ENCODE peak calls at places on chromosome 1, in ten cellular contexts. One of them, this sample, is unnamed.

GRCh38 chr1:243731301-243731891 is 118.6 kb downstream of the AKT3 start:
- DNase-seq in type B pancreatic cell: no peak
- DNase-seq in fibroblast of the aortic adventitia: no peak
- DNase-seq in mesothelial cell of epicardium: no peak
- DNase-seq in choroid plexus epithelial cell: peak; percentile 82
- DNase-seq in brain microvascular endothelial cell: peak; percentile 95
- DNase-seq in nephron progenitor cell: no peak
- DNase-seq in astrocyte of the spinal cord: peak; percentile 89
- DNase-seq in CD4-positive, alpha-beta T cell: no peak
- DNase-seq in body of pancreas: peak; percentile 80
- DNase-seq in this sample: no peak

GRCh38 chr1:66678151-66678550 is 74.1 kb upstream of the DYNLT5 start:
- DNase-seq in type B pancreatic cell: no peak
- DNase-seq in fibroblast of the aortic adventitia: no peak
- DNase-seq in mesothelial cell of epicardium: no peak
- DNase-seq in choroid plexus epithelial cell: no peak
- DNase-seq in brain microvascular endothelial cell: no peak
- DNase-seq in nephron progenitor cell: no peak
- DNase-seq in astrocyte of the spinal cord: no peak
- DNase-seq in CD4-positive, alpha-beta T cell: no peak
- DNase-seq in body of pancreas: no peak
- DNase-seq in this sample: no peak

GRCh38 chr1:159584536-159584935 is 3.1 kb upstream of the APCS start:
- DNase-seq in type B pancreatic cell: no peak
- DNase-seq in fibroblast of the aortic adventitia: no peak
- DNase-seq in mesothelial cell of epicardium: no peak
- DNase-seq in choroid plexus epithelial cell: no peak
- DNase-seq in brain microvascular endothelial cell: no peak
- DNase-seq in nephron progenitor cell: no peak
- DNase-seq in astrocyte of the spinal cord: no peak
- DNase-seq in CD4-positive, alpha-beta T cell: no peak
- DNase-seq in body of pancreas: no peak
- DNase-seq in this sample: no peak

GRCh38 chr1:33140153-33141149 is 41.4 kb downstream of the TRIM62 start:
- DNase-seq in type B pancreatic cell: no peak
- DNase-seq in fibroblast of the aortic adventitia: no peak
- DNase-seq in mesothelial cell of epicardium: no peak
- DNase-seq in choroid plexus epithelial cell: peak; percentile 73
- DNase-seq in brain microvascular endothelial cell: peak; percentile 32
- DNase-seq in nephron progenitor cell: no peak
- DNase-seq in astrocyte of the spinal cord: no peak
- DNase-seq in CD4-positive, alpha-beta T cell: no peak
- DNase-seq in body of pancreas: no peak
- DNase-seq in this sample: no peak

GRCh38 chr1:184811439-184812111 is 56.9 kb upstream of the EDEM3 start:
- DNase-seq in type B pancreatic cell: no peak
- DNase-seq in fibroblast of the aortic adventitia: peak; percentile 34
- DNase-seq in mesothelial cell of epicardium: no peak
- DNase-seq in choroid plexus epithelial cell: no peak
- DNase-seq in brain microvascular endothelial cell: no peak
- DNase-seq in nephron progenitor cell: no peak
- DNase-seq in astrocyte of the spinal cord: no peak
- DNase-seq in CD4-positive, alpha-beta T cell: no peak
- DNase-seq in body of pancreas: peak; percentile 29
- DNase-seq in this sample: no peak

GRCh38 chr1:81142099-81142776 is 658.5 kb upstream of the ADGRL2 start:
- DNase-seq in type B pancreatic cell: no peak
- DNase-seq in fibroblast of the aortic adventitia: peak; percentile 85
- DNase-seq in mesothelial cell of epicardium: no peak
- DNase-seq in choroid plexus epithelial cell: peak; percentile 74
- DNase-seq in brain microvascular endothelial cell: peak; percentile 52
- DNase-seq in nephron progenitor cell: no peak
- DNase-seq in astrocyte of the spinal cord: peak; percentile 71
- DNase-seq in CD4-positive, alpha-beta T cell: no peak
- DNase-seq in body of pancreas: no peak
- DNase-seq in this sample: no peak

GRCh38 chr1:214124915-214125314 is 137.1 kb downstream of the PROX1 start:
- DNase-seq in type B pancreatic cell: no peak
- DNase-seq in fibroblast of the aortic adventitia: no peak
- DNase-seq in mesothelial cell of epicardium: no peak
- DNase-seq in choroid plexus epithelial cell: no peak
- DNase-seq in brain microvascular endothelial cell: no peak
- DNase-seq in nephron progenitor cell: no peak
- DNase-seq in astrocyte of the spinal cord: no peak
- DNase-seq in CD4-positive, alpha-beta T cell: no peak
- DNase-seq in body of pancreas: peak; percentile 44
- DNase-seq in this sample: no peak

GRCh38 chr1:63203641-63204040 is 118.7 kb upstream of the FOXD3 start:
- DNase-seq in type B pancreatic cell: no peak
- DNase-seq in fibroblast of the aortic adventitia: no peak
- DNase-seq in mesothelial cell of epicardium: no peak
- DNase-seq in choroid plexus epithelial cell: no peak
- DNase-seq in brain microvascular endothelial cell: no peak
- DNase-seq in nephron progenitor cell: no peak
- DNase-seq in astrocyte of the spinal cord: no peak
- DNase-seq in CD4-positive, alpha-beta T cell: no peak
- DNase-seq in body of pancreas: no peak
- DNase-seq in this sample: no peak

GRCh38 chr1:183094376-183094775 is 71.2 kb downstream of the LAMC1 start:
- DNase-seq in type B pancreatic cell: no peak
- DNase-seq in fibroblast of the aortic adventitia: no peak
- DNase-seq in mesothelial cell of epicardium: no peak
- DNase-seq in choroid plexus epithelial cell: no peak
- DNase-seq in brain microvascular endothelial cell: no peak
- DNase-seq in nephron progenitor cell: no peak
- DNase-seq in astrocyte of the spinal cord: no peak
- DNase-seq in CD4-positive, alpha-beta T cell: no peak
- DNase-seq in body of pancreas: no peak
- DNase-seq in this sample: no peak

GRCh38 chr1:183096351-183096750 is 73.1 kb downstream of the LAMC1 start:
- DNase-seq in type B pancreatic cell: no peak
- DNase-seq in fibroblast of the aortic adventitia: no peak
- DNase-seq in mesothelial cell of epicardium: no peak
- DNase-seq in choroid plexus epithelial cell: no peak
- DNase-seq in brain microvascular endothelial cell: no peak
- DNase-seq in nephron progenitor cell: no peak
- DNase-seq in astrocyte of the spinal cord: no peak
- DNase-seq in CD4-positive, alpha-beta T cell: no peak
- DNase-seq in body of pancreas: no peak
- DNase-seq in this sample: no peak

GRCh38 chr1:183093066-183093668 is 69.9 kb downstream of the LAMC1 start:
- DNase-seq in type B pancreatic cell: no peak
- DNase-seq in fibroblast of the aortic adventitia: no peak
- DNase-seq in mesothelial cell of epicardium: no peak
- DNase-seq in choroid plexus epithelial cell: no peak
- DNase-seq in brain microvascular endothelial cell: no peak
- DNase-seq in nephron progenitor cell: no peak
- DNase-seq in astrocyte of the spinal cord: no peak
- DNase-seq in CD4-positive, alpha-beta T cell: no peak
- DNase-seq in body of pancreas: no peak
- DNase-seq in this sample: no peak

GRCh38 chr1:183092350-183092749 is 69.1 kb downstream of the LAMC1 start:
- DNase-seq in type B pancreatic cell: no peak
- DNase-seq in fibroblast of the aortic adventitia: no peak
- DNase-seq in mesothelial cell of epicardium: no peak
- DNase-seq in choroid plexus epithelial cell: no peak
- DNase-seq in brain microvascular endothelial cell: no peak
- DNase-seq in nephron progenitor cell: no peak
- DNase-seq in astrocyte of the spinal cord: no peak
- DNase-seq in CD4-positive, alpha-beta T cell: no peak
- DNase-seq in body of pancreas: no peak
- DNase-seq in this sample: no peak

DNA sequence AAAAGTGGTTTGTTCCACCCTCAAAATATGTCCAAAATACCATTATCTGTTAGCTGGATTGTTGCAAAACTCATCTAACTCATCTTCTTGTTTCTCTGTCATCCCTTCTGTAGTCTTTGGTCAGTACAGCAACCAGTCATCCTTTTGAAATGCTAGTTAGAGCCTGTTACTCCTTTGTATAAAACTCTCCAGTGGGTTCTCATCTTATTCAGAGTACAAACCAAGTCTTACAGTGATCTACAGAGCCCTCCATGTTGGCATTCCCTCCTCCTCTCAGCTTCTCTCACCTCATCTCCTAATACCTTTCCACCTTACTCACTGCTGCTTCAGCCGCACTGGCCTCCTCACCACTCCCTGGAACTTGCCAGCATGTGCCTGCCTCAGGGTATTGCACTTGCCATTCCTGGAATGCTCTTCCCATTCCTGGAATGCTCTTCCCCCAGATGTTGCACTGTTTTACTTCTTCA is 70.6 kb downstream of the LAMC1 start:
- DNase-seq in type B pancreatic cell: no peak
- DNase-seq in fibroblast of the aortic adventitia: peak; percentile 62
- DNase-seq in mesothelial cell of epicardium: no peak
- DNase-seq in choroid plexus epithelial cell: peak; percentile 37
- DNase-seq in brain microvascular endothelial cell: no peak
- DNase-seq in nephron progenitor cell: no peak
- DNase-seq in astrocyte of the spinal cord: no peak
- DNase-seq in CD4-positive, alpha-beta T cell: no peak
- DNase-seq in body of pancreas: no peak
- DNase-seq in this sample: no peak
- TF ChIP-seq CTCF in type B pancreatic cell: no peak
- TF ChIP-seq CTCF in fibroblast of the aortic adventitia: no peak
- TF ChIP-seq CTCF in mesothelial cell of epicardium: no peak
- TF ChIP-seq CTCF in choroid plexus epithelial cell: no peak
- TF ChIP-seq CTCF in brain microvascular endothelial cell: no peak
- TF ChIP-seq CTCF in nephron progenitor cell: no peak
- TF ChIP-seq CTCF in astrocyte of the spinal cord: no peak
- TF ChIP-seq CTCF in CD4-positive, alpha-beta T cell: no peak
- TF ChIP-seq CTCF in body of pancreas: no peak
- TF ChIP-seq CTCF in this sample: no peak

GRCh38 chr1:64878090-64878489 is 88.3 kb downstream of the JAK1 start:
- DNase-seq in type B pancreatic cell: no peak
- DNase-seq in fibroblast of the aortic adventitia: no peak
- DNase-seq in mesothelial cell of epicardium: no peak
- DNase-seq in choroid plexus epithelial cell: no peak
- DNase-seq in brain microvascular endothelial cell: no peak
- DNase-seq in nephron progenitor cell: no peak
- DNase-seq in astrocyte of the spinal cord: no peak
- DNase-seq in CD4-positive, alpha-beta T cell: no peak
- DNase-seq in body of pancreas: peak; percentile 33
- DNase-seq in this sample: no peak

GRCh38 chr1:64877598-64877997 is 88.8 kb downstream of the JAK1 start:
- DNase-seq in type B pancreatic cell: no peak
- DNase-seq in fibroblast of the aortic adventitia: no peak
- DNase-seq in mesothelial cell of epicardium: no peak
- DNase-seq in choroid plexus epithelial cell: no peak
- DNase-seq in brain microvascular endothelial cell: no peak
- DNase-seq in nephron progenitor cell: no peak
- DNase-seq in astrocyte of the spinal cord: no peak
- DNase-seq in CD4-positive, alpha-beta T cell: no peak
- DNase-seq in body of pancreas: no peak
- DNase-seq in this sample: no peak

GRCh38 chr1:64880449-64880848 is 85.9 kb downstream of the JAK1 start:
- DNase-seq in type B pancreatic cell: no peak
- DNase-seq in fibroblast of the aortic adventitia: no peak
- DNase-seq in mesothelial cell of epicardium: no peak
- DNase-seq in choroid plexus epithelial cell: no peak
- DNase-seq in brain microvascular endothelial cell: no peak
- DNase-seq in nephron progenitor cell: no peak
- DNase-seq in astrocyte of the spinal cord: no peak
- DNase-seq in CD4-positive, alpha-beta T cell: no peak
- DNase-seq in body of pancreas: no peak
- DNase-seq in this sample: no peak

GRCh38 chr1:64877151-64877550 is 89.2 kb downstream of the JAK1 start:
- DNase-seq in type B pancreatic cell: no peak
- DNase-seq in fibroblast of the aortic adventitia: no peak
- DNase-seq in mesothelial cell of epicardium: no peak
- DNase-seq in choroid plexus epithelial cell: no peak
- DNase-seq in brain microvascular endothelial cell: no peak
- DNase-seq in nephron progenitor cell: no peak
- DNase-seq in astrocyte of the spinal cord: no peak
- DNase-seq in CD4-positive, alpha-beta T cell: no peak
- DNase-seq in body of pancreas: no peak
- DNase-seq in this sample: no peak

DNA sequence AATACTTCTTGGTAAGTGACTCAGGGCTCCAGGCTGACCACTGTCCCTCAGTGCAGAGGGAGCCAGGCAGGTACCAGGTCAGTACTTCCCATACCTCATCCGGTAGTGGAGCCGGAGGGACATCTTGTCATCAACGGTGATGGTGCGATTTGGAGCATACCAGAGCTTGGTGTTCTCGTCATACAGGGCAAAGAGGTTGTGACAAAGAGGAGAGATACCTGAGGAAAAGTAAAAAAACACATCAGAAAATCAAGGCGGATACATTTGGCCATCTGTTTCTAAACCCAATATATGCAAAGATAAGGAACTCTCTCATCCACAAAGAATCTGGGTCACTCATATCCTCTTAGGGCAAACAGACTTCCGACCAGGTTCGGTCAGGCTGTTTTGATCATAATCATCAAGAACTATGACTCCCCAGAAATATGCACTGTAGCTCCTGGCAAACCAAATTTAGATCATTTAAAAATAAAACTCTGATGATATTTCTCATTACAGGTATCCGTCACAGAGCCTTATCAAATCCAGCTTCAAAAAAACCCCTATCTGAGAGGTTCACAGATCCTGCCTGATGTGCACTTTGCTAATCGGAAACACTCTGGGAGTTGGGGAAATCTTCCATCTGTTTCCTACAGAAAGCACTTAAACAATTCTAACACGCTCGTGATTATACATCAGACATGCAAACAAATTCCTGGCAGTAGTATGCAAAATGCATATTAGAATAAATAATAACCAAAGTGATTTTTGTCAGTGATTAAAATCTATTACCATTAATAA is 87.2 kb downstream of the JAK1 start:
- DNase-seq in type B pancreatic cell: no peak
- DNase-seq in fibroblast of the aortic adventitia: no peak
- DNase-seq in mesothelial cell of epicardium: no peak
- DNase-seq in choroid plexus epithelial cell: peak; percentile 57
- DNase-seq in brain microvascular endothelial cell: peak; percentile 45
- DNase-seq in nephron progenitor cell: no peak
- DNase-seq in astrocyte of the spinal cord: no peak
- DNase-seq in CD4-positive, alpha-beta T cell: no peak
- DNase-seq in body of pancreas: no peak
- DNase-seq in this sample: no peak
- TF ChIP-seq CTCF in type B pancreatic cell: no peak
- TF ChIP-seq CTCF in fibroblast of the aortic adventitia: no peak
- TF ChIP-seq CTCF in mesothelial cell of epicardium: no peak
- TF ChIP-seq CTCF in choroid plexus epithelial cell: no peak
- TF ChIP-seq CTCF in brain microvascular endothelial cell: no peak
- TF ChIP-seq CTCF in nephron progenitor cell: no peak
- TF ChIP-seq CTCF in astrocyte of the spinal cord: no peak
- TF ChIP-seq CTCF in CD4-positive, alpha-beta T cell: no peak
- TF ChIP-seq CTCF in body of pancreas: no peak
- TF ChIP-seq CTCF in this sample: no peak

DNA sequence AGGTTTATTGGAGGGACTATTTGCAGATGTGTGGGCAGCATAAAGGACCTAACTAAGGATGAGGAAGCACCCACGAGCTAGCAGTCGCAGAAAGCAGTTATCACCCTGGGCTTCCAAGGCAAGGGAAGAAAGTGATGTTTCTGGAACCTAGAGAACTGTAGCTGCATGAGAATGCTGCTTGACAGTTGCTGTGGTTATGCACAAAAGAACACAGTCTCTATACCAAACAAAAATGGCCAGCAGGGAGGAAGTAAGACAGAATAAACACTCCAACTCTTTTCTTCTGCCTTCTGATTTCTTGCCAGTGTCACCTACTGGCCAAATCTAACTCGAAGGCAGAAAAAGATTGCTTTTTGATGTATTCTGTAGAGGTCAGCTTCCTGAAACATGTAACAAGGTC is 190.2 kb downstream of the RASAL2 start:
- DNase-seq in type B pancreatic cell: no peak
- DNase-seq in fibroblast of the aortic adventitia: no peak
- DNase-seq in mesothelial cell of epicardium: no peak
- DNase-seq in choroid plexus epithelial cell: peak; percentile 48
- DNase-seq in brain microvascular endothelial cell: no peak
- DNase-seq in nephron progenitor cell: no peak
- DNase-seq in astrocyte of the spinal cord: peak; percentile 6
- DNase-seq in CD4-positive, alpha-beta T cell: no peak
- DNase-seq in body of pancreas: no peak
- DNase-seq in this sample: no peak
- TF ChIP-seq CTCF in type B pancreatic cell: no peak
- TF ChIP-seq CTCF in fibroblast of the aortic adventitia: no peak
- TF ChIP-seq CTCF in mesothelial cell of epicardium: no peak
- TF ChIP-seq CTCF in choroid plexus epithelial cell: peak; percentile 36
- TF ChIP-seq CTCF in brain microvascular endothelial cell: no peak
- TF ChIP-seq CTCF in nephron progenitor cell: no peak
- TF ChIP-seq CTCF in astrocyte of the spinal cord: no peak
- TF ChIP-seq CTCF in CD4-positive, alpha-beta T cell: no peak
- TF ChIP-seq CTCF in body of pancreas: no peak
- TF ChIP-seq CTCF in this sample: no peak

GRCh38 chr1:13794231-13795187 is 94.5 kb downstream of the PRDM2 start:
- DNase-seq in type B pancreatic cell: no peak
- DNase-seq in fibroblast of the aortic adventitia: no peak
- DNase-seq in mesothelial cell of epicardium: no peak
- DNase-seq in choroid plexus epithelial cell: no peak
- DNase-seq in brain microvascular endothelial cell: no peak
- DNase-seq in nephron progenitor cell: no peak
- DNase-seq in astrocyte of the spinal cord: no peak
- DNase-seq in CD4-positive, alpha-beta T cell: no peak
- DNase-seq in body of pancreas: no peak
- DNase-seq in this sample: no peak
- TF ChIP-seq CTCF in type B pancreatic cell: no peak
- TF ChIP-seq CTCF in fibroblast of the aortic adventitia: no peak
- TF ChIP-seq CTCF in mesothelial cell of epicardium: no peak
- TF ChIP-seq CTCF in choroid plexus epithelial cell: no peak
- TF ChIP-seq CTCF in brain microvascular endothelial cell: no peak
- TF ChIP-seq CTCF in nephron progenitor cell: no peak
- TF ChIP-seq CTCF in astrocyte of the spinal cord: no peak
- TF ChIP-seq CTCF in CD4-positive, alpha-beta T cell: no peak
- TF ChIP-seq CTCF in body of pancreas: no peak
- TF ChIP-seq CTCF in this sample: no peak